ENCODE peak calls at places on chromosome 15, in seven cellular contexts. W, C, B, N, O, J and T are unnamed samples.

GRCh38 chr15:84929795-84930371 is 45.4 kb downstream of the SLC28A1 start:
- DNase-seq in W (no peak), C (no peak), B (no peak), N (peak; percentile 89), O (no peak), J (peak; percentile 34), T (no peak)

GRCh38 chr15:90959894-90960293 is 5.2 kb downstream of the RCCD1 start:
- DNase-seq in W (no peak), C (no peak), B (no peak), N (peak; percentile 50), O (no peak), J (no peak), T (no peak)

GRCh38 chr15:100878601-100879000 is 1.0 kb upstream of the ALDH1A3 start:
- DNase-seq in W (no peak), C (no peak), B (peak; percentile 60), N (no peak), O (peak; percentile 26), J (no peak), T (no peak)

GRCh38 chr15:62606376-62607164 is 436.0 kb upstream of the TPM1 start:
- DNase-seq in W (no peak), C (no peak), B (no peak), N (no peak), O (no peak), J (no peak), T (peak; percentile 98)

GRCh38 chr15:27977656-27978055 is 121.5 kb downstream of the OCA2 start:
- DNase-seq in W (no peak), C (no peak), B (no peak), N (no peak), O (no peak), J (no peak), T (no peak)

GRCh38 chr15:38084289-38084688 is 149.8 kb downstream of the TMCO5A start:
- DNase-seq in W (no peak), C (no peak), B (no peak), N (no peak), O (no peak), J (no peak), T (peak; percentile 15)

GRCh38 chr15:44441095-44441501 is 13.7 kb downstream of the CTDSPL2 start:
- DNase-seq in W (no peak), C (no peak), B (no peak), N (no peak), O (no peak), J (no peak), T (no peak)

GRCh38 chr15:98815207-98815606 is 166.9 kb downstream of the IGF1R start:
- DNase-seq in W (no peak), C (peak; percentile 12), B (no peak), N (peak; percentile 5), O (no peak), J (no peak), T (no peak)

GRCh38 chr15:31317033-31317979 is 9.3 kb upstream of the KLF13 start:
- DNase-seq in W (no peak), C (no peak), B (no peak), N (no peak), O (no peak), J (no peak), T (no peak)

GRCh38 chr15:57752426-57752825 is 45.9 kb downstream of the POLR2M start:
- DNase-seq in W (no peak), C (no peak), B (no peak), N (no peak), O (peak; percentile 26), J (no peak), T (no peak)

GRCh38 chr15:89750560-89751542 is at the start of gene MESP1:
- DNase-seq in W (peak; percentile 92), C (peak; percentile 89), B (peak; percentile 97), N (peak; percentile 94), O (peak; percentile 95), J (peak; percentile 91), T (peak; percentile 53)

GRCh38 chr15:71413419-71413818 is 298.1 kb downstream of the THSD4 start:
- DNase-seq in W (no peak), C (no peak), B (no peak), N (no peak), O (no peak), J (no peak), T (no peak)

GRCh38 chr15:58057559-58057958 is 8.0 kb downstream of the ALDH1A2 start:
- DNase-seq in W (no peak), C (no peak), B (no peak), N (no peak), O (no peak), J (no peak), T (no peak)

GRCh38 chr15:77028451-77029165 is 33.7 kb downstream of the PSTPIP1 start:
- DNase-seq in W (peak; percentile 17), C (no peak), B (peak; percentile 47), N (peak; percentile 31), O (no peak), J (peak; percentile 2), T (no peak)